ENCODE peak calls at places on chromosome 18, in ten cellular contexts. Y, C, O, K, I, L, W, Z, B and N are unnamed samples.

GRCh38 chr18:58310517-58310916 is 266.5 kb downstream of the NEDD4L start:
- DNase-seq in Y (peak), Z (no peak), W (no peak), B (no peak), L (no peak), C (no peak), K (peak), O (no peak), I (peak), N (peak)

GRCh38 chr18:44518091-44518490 is 162.6 kb upstream of the SETBP1 start:
- DNase-seq in K (no peak), O (no peak), Y (no peak), L (no peak), B (peak), C (peak), Z (no peak), I (no peak), W (no peak), N (no peak)

GRCh38 chr18:10497350-10497749 is 28.5 kb upstream of the NAPG start:
- DNase-seq in W (no peak), B (no peak), Y (no peak), I (no peak), Z (no peak), O (no peak), L (peak), K (no peak), C (no peak), N (no peak)

GRCh38 chr18:70069965-70070364 is 122.3 kb upstream of the CD226 start:
- DNase-seq in Y (no peak), Z (no peak), I (no peak), C (no peak), B (no peak), K (no peak), O (no peak), W (no peak), L (no peak), N (no peak)

GRCh38 chr18:25332002-25332401 is 20.0 kb downstream of the ZNF521 start:
- DNase-seq in L (peak), Y (no peak), C (no peak), I (no peak), Z (no peak), K (no peak), O (no peak), B (no peak), W (no peak), N (no peak)

GRCh38 chr18:72652990-72653593 is 109.0 kb upstream of the CBLN2 start:
- DNase-seq in O (peak), K (peak), L (peak), C (peak), W (peak), Z (no peak), Y (no peak), I (peak), B (no peak), N (peak)

GRCh38 chr18:9454061-9454703 is 21.1 kb upstream of the RALBP1 start:
- DNase-seq in Y (no peak), O (no peak), B (no peak), W (no peak), I (no peak), K (no peak), Z (no peak), C (peak), L (peak), N (no peak)

GRCh38 chr18:61666876-61667590 is 225.8 kb downstream of the RNF152 start:
- DNase-seq in O (no peak), B (no peak), Y (no peak), C (no peak), L (no peak), W (peak), I (no peak), Z (no peak), K (no peak), N (no peak)

GRCh38 chr18:8706981-8707940 is 1.9 kb downstream of the MTCL1 start:
- DNase-seq in K (peak), I (peak), B (peak), Z (no peak), O (no peak), Y (peak), W (peak), L (peak), C (peak), N (peak)

GRCh38 chr18:6488956-6489355 is 74.2 kb upstream of the L3MBTL4 start:
- DNase-seq in O (no peak), K (no peak), L (no peak), Z (no peak), B (no peak), Y (no peak), I (no peak), C (no peak), W (no peak), N (no peak)

GRCh38 chr18:12031836-12032235 is 50.5 kb downstream of the IMPA2 start:
- DNase-seq in B (peak), Y (no peak), Z (peak), C (peak), W (no peak), K (no peak), O (no peak), I (no peak), L (peak), N (no peak)

GRCh38 chr18:73136134-73136533 is 268.3 kb upstream of the NETO1 start:
- DNase-seq in L (peak), K (no peak), I (peak), Z (no peak), B (no peak), C (peak), W (no peak), O (no peak), Y (no peak), N (no peak)

GRCh38 chr18:2932247-2933181 is 80.4 kb downstream of the LPIN2 start:
- DNase-seq in Z (peak), K (peak), I (peak), C (peak), Y (no peak), L (peak), W (peak), O (peak), B (peak), N (peak)

GRCh38 chr18:52054301-52054700 is 285.7 kb upstream of the DCC start:
- DNase-seq in Y (no peak), B (no peak), L (no peak), O (no peak), C (no peak), W (no peak), K (no peak), Z (no peak), I (no peak), N (no peak)

GRCh38 chr18:27839141-27839540 is 337.8 kb downstream of the CDH2 start:
- DNase-seq in L (peak), C (peak), I (peak), K (no peak), W (no peak), Y (no peak), O (no peak), Z (no peak), B (no peak), N (no peak)

GRCh38 chr18:3652380-3653262 is 202.6 kb downstream of the TGIF1 start:
- DNase-seq in B (peak), L (peak), C (peak), Z (peak), I (peak), W (peak), Y (no peak), K (no peak), O (no peak), N (peak)

GRCh38 chr18:38575648-38576047 is 1010.0 kb upstream of the CELF4 start:
- DNase-seq in W (no peak), Y (no peak), K (no peak), C (no peak), I (no peak), L (no peak), O (no peak), Z (no peak), B (no peak), N (no peak)

GRCh38 chr18:80245781-80246655 is 1.3 kb downstream of the PARD6G start:
- DNase-seq in I (peak), W (peak), O (no peak), B (no peak), Y (no peak), C (no peak), K (no peak), Z (no peak), L (no peak), N (peak)

GRCh38 chr18:58097127-58097906 is 53.3 kb downstream of the NEDD4L start:
- DNase-seq in L (no peak), Y (peak), K (no peak), B (no peak), C (no peak), Z (peak), O (no peak), I (no peak), W (no peak), N (peak)

GRCh38 chr18:67515987-67516431 is 511 bp downstream of the DSEL start:
- DNase-seq in I (peak), C (peak), K (peak), L (peak), O (peak), B (peak), Z (peak), Y (peak), W (peak), N (peak)

GRCh38 chr18:3252843-3253242 is 5.2 kb downstream of the MYL12A start:
- DNase-seq in W (no peak), C (no peak), O (no peak), I (no peak), B (no peak), Y (no peak), Z (no peak), L (no peak), K (no peak), N (no peak)

GRCh38 chr18:74624491-74624890 is 26.8 kb downstream of the ZNF407 start:
- DNase-seq in W (no peak), O (no peak), B (no peak), L (peak), I (no peak), Z (no peak), Y (no peak), C (no peak), K (no peak), N (no peak)

GRCh38 chr18:74023220-74023619 is 124.4 kb downstream of the FBXO15 start:
- DNase-seq in O (no peak), C (no peak), B (no peak), Y (no peak), W (peak), L (no peak), Z (no peak), K (no peak), I (no peak), N (no peak)

GRCh38 chr18:58496231-58496630 is 132.7 kb downstream of the ALPK2 start:
- DNase-seq in Z (no peak), C (no peak), L (peak), K (no peak), W (no peak), Y (no peak), I (no peak), B (no peak), O (no peak), N (no peak)

GRCh38 chr18:58455318-58455950 is 173.5 kb downstream of the ALPK2 start:
- DNase-seq in W (no peak), L (no peak), O (no peak), K (no peak), Z (no peak), I (no peak), Y (no peak), C (peak), B (no peak), N (peak)

GRCh38 chr18:46502444-46502843 is 154.6 kb downstream of the LOXHD1 start:
- DNase-seq in Y (no peak), B (no peak), L (no peak), I (peak), O (no peak), W (peak), Z (no peak), C (peak), K (no peak), N (no peak)

GRCh38 chr18:11258014-11258413 is 108.6 kb upstream of the PIEZO2 start:
- DNase-seq in Y (no peak), B (no peak), K (no peak), I (no peak), L (peak), C (no peak), Z (no peak), W (no peak), O (no peak), N (no peak)

GRCh38 chr18:45642238-45642637 is 27.0 kb downstream of the SLC14A2 start:
- DNase-seq in B (no peak), I (no peak), C (no peak), K (no peak), O (no peak), Y (no peak), L (peak), W (peak), Z (no peak), N (no peak)

GRCh38 chr18:51135795-51136194 is 61.7 kb downstream of the MEX3C start:
- DNase-seq in Z (no peak), K (no peak), L (no peak), W (peak), Y (no peak), I (no peak), C (no peak), O (no peak), B (no peak), N (no peak)

GRCh38 chr18:35680139-35680551 is 98.6 kb downstream of the GALNT1 start:
- DNase-seq in W (no peak), L (no peak), I (no peak), O (no peak), Z (no peak), K (no peak), C (no peak), B (no peak), Y (no peak), N (no peak)

GRCh38 chr18:78814766-78815165 is 164.9 kb upstream of the SALL3 start:
- DNase-seq in L (no peak), O (no peak), Z (no peak), W (no peak), Y (no peak), I (no peak), C (no peak), K (no peak), B (no peak), N (no peak)

GRCh38 chr18:61189376-61189775 is 143.9 kb upstream of the CDH20 start:
- DNase-seq in C (no peak), Y (no peak), L (no peak), O (no peak), Z (no peak), B (no peak), I (no peak), K (no peak), W (no peak), N (no peak)

GRCh38 chr18:2258954-2259353 is 312.4 kb downstream of the METTL4 start:
- DNase-seq in O (no peak), Y (no peak), Z (no peak), K (no peak), B (no peak), L (no peak), C (peak), I (no peak), W (no peak), N (no peak)

GRCh38 chr18:79927597-79928562 is 23.6 kb downstream of the SLC66A2 start:
- DNase-seq in C (no peak), Y (peak), O (no peak), B (peak), W (peak), Z (no peak), K (no peak), L (no peak), I (no peak), N (no peak)

GRCh38 chr18:29711931-29712330 is 1330.6 kb downstream of the DSC3 start:
- DNase-seq in Z (no peak), O (no peak), W (peak), B (no peak), C (no peak), L (no peak), Y (no peak), K (no peak), I (no peak), N (no peak)

GRCh38 chr18:46281185-46282176 is 177.3 kb downstream of the HAUS1 start:
- DNase-seq in L (peak), Y (peak), Z (peak), O (peak), I (peak), W (peak), B (no peak), K (peak), C (peak), N (peak)

GRCh38 chr18:11163668-11164067 is 14.3 kb upstream of the PIEZO2 start:
- DNase-seq in W (peak), K (no peak), I (peak), O (peak), B (no peak), C (peak), Z (no peak), Y (peak), L (no peak), N (peak)

GRCh38 chr18:76208632-76209308 is 286.3 kb downstream of the ZNF516 start:
- DNase-seq in L (no peak), C (no peak), Y (no peak), B (no peak), K (no peak), O (no peak), W (peak), Z (no peak), I (no peak), N (no peak)
- H3K4me3 ChIP-seq in L (peak), C (no peak), Y (peak), B (peak), K (no peak), O (peak), W (no peak), Z (no peak), I (no peak), N (no peak)

GRCh38 chr18:48835745-48836191 is 115.0 kb downstream of the SMAD7 start:
- DNase-seq in C (no peak), Z (peak), Y (peak), B (no peak), I (no peak), O (no peak), W (no peak), L (no peak), K (no peak), N (no peak)

GRCh38 chr18:48833701-48834394 is 116.9 kb downstream of the SMAD7 start:
- DNase-seq in Z (peak), L (no peak), Y (peak), W (peak), I (no peak), C (no peak), K (peak), O (peak), B (peak), N (peak)

GRCh38 chr18:48835119-48835518 is 115.6 kb downstream of the SMAD7 start:
- DNase-seq in K (no peak), O (no peak), Z (peak), B (no peak), L (no peak), I (no peak), W (peak), C (no peak), Y (peak), N (no peak)

GRCh38 chr18:48832961-48833700 is 117.6 kb downstream of the SMAD7 start:
- DNase-seq in B (peak), I (peak), W (peak), C (no peak), Z (peak), L (peak), O (no peak), Y (peak), K (peak), N (peak)

DNA sequence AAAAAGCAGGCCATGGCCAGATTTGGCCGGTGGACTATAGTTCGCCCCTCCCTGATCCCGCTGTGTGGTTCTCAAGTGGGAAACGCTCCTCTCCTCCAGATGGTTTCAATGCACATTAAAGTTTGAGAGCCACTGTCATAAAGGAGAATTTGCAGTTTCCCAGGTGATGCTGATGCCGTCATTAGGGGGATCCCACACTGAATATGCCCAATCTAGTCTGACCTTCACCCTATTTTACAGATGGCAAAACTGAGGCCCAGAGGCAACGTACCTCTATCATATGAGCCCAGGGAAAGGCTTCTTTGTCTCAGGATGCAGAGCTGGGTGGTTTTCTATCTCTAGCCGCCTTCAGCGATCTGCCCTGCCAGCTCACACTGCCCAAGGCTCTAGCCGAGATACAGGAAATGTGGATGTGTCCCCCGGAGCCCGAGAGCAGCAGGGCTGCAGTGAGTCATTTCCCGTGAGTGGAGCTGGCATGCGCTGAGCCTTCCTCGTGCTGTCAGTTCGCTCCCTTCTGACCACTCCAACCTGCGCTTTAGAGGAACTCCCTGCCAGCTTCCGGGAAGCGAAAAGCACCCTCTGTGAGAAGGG is 116.2 kb downstream of the SMAD7 start:
- DNase-seq in W (peak), I (no peak), B (peak), O (peak), L (peak), Y (peak), C (peak), K (peak), Z (peak), N (peak)
- H3K4me3 ChIP-seq in W (no peak), I (no peak), B (no peak), O (peak), L (no peak), Y (peak), C (no peak), K (peak), Z (no peak), N (no peak)

GRCh38 chr18:77089796-77090285 is 42.7 kb downstream of the MBP start:
- DNase-seq in C (no peak), L (no peak), I (no peak), Y (no peak), B (no peak), W (no peak), O (no peak), K (no peak), Z (no peak), N (no peak)
- H3K4me3 ChIP-seq in C (no peak), L (no peak), I (no peak), Y (no peak), B (no peak), W (no peak), O (no peak), K (no peak), Z (no peak), N (no peak)

GRCh38 chr18:22278798-22279197 is 109.4 kb downstream of the GATA6 start:
- DNase-seq in K (no peak), C (no peak), B (no peak), Y (no peak), W (no peak), Z (no peak), O (no peak), L (no peak), I (no peak), N (no peak)

GRCh38 chr18:22277758-22278157 is 108.4 kb downstream of the GATA6 start:
- DNase-seq in B (peak), K (no peak), C (no peak), I (no peak), L (no peak), O (no peak), W (no peak), Y (no peak), Z (no peak), N (no peak)

GRCh38 chr18:22273101-22274039 is 104.0 kb downstream of the GATA6 start:
- DNase-seq in K (no peak), Y (no peak), L (no peak), B (no peak), W (no peak), Z (no peak), I (no peak), C (no peak), O (no peak), N (no peak)

GRCh38 chr18:22276334-22276713 is 106.9 kb downstream of the GATA6 start:
- DNase-seq in W (no peak), B (peak), C (no peak), I (no peak), Y (no peak), O (no peak), Z (peak), K (no peak), L (no peak), N (no peak)

GRCh38 chr18:22275706-22276333 is 106.4 kb downstream of the GATA6 start:
- DNase-seq in C (no peak), Z (peak), K (no peak), W (no peak), L (no peak), Y (no peak), O (no peak), B (no peak), I (no peak), N (no peak)
- H3K4me3 ChIP-seq in C (no peak), Z (no peak), K (no peak), W (no peak), L (no peak), Y (no peak), O (no peak), B (no peak), I (no peak), N (no peak)

GRCh38 chr18:32158108-32158624 is 31.7 kb upstream of the MEP1B start:
- DNase-seq in Z (peak), I (peak), C (peak), Y (peak), B (peak), K (peak), L (peak), O (peak), W (peak), N (peak)
- H3K4me3 ChIP-seq in Z (no peak), I (peak), C (no peak), Y (peak), B (peak), K (peak), L (peak), O (no peak), W (no peak), N (no peak)

DNA sequence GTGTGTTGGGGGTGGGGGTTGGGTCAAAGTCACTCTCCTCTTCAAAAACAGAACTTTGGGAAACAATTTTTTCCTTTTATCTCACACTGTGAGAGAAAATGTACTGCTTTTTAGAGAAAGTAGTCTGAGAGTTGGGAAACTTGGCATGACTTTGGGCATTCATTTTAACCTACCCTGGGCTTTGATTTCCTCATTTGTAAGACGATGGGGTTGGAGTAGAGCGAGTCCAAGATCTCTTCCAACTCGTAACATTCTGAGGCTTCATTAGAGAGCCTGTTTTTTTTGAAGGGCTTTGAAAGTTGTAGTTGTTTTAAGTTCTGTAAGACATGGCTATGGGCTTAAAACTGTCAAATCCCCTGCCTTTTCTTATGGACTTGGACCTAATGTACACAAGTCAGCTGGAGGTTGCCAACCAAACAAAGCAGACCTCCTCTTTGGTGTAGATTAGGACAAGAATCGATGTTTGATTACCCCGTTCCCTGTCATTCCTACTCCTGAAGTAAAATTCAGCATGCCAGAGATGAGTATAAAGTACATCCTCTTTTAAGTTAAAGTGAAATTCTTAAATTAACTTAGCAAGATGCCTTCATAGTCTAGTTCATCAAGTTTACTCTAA is 8.4 kb downstream of the PHLPP1 start:
- DNase-seq in Z (no peak), C (no peak), Y (no peak), K (no peak), I (no peak), W (no peak), B (no peak), O (no peak), L (no peak), N (no peak)
- H3K4me3 ChIP-seq in Z (no peak), C (no peak), Y (no peak), K (no peak), I (no peak), W (peak), B (no peak), O (no peak), L (no peak), N (no peak)